ENCODE peak calls at places on chromosomes 3 and 15, in five cellular contexts. Q is H9, X is IMR-90, L is neuronal stem cell, Z is trophoblast cell. F is an unnamed sample.

GRCh38 chr3:151305081-151305777 is 11.4 kb downstream of the GPR87 start:
- DNase-seq in Q (peak; percentile 86), X (peak; percentile 95), L (no peak), Z (peak; percentile 97), F (peak; percentile 99)

GRCh38 chr3:197352382-197352781 is 54.0 kb upstream of the DLG1 start:
- DNase-seq in Q (no peak), X (peak; percentile 69), L (no peak), Z (no peak), F (no peak)

GRCh38 chr3:194184265-194184751 is 48.4 kb downstream of the HES1 start:
- DNase-seq in Q (no peak), X (no peak), L (peak; percentile 15), Z (no peak), F (no peak)

GRCh38 chr3:34828847-34829246 is 810.5 kb upstream of the ARPP21 start:
- DNase-seq in Q (no peak), X (no peak), L (no peak), Z (no peak), F (no peak)

GRCh38 chr3:192571197-192571791 is 156.0 kb downstream of the FGF12 start:
- DNase-seq in Q (peak; percentile 24), X (peak; percentile 32), L (no peak), Z (no peak), F (no peak)

GRCh38 chr3:72995337-72995736 is 1.3 kb upstream of the PPP4R2 start:
- DNase-seq in Q (no peak), X (no peak), L (no peak), Z (no peak), F (no peak)

GRCh38 chr15:62110000-62110851 is 43.4 kb downstream of the C2CD4A start:
- DNase-seq in Q (no peak), X (peak; percentile 62), L (no peak), Z (no peak), F (no peak)

GRCh38 chr3:57179580-57180410 is 14.6 kb upstream of the IL17RD start:
- DNase-seq in Q (no peak), X (peak; percentile 26), L (no peak), Z (no peak), F (peak; percentile 59)

GRCh38 chr15:38714309-38715072 is 149.9 kb upstream of the RASGRP1 start:
- DNase-seq in Q (no peak), X (peak; percentile 96), L (no peak), Z (peak; percentile 26), F (no peak)

GRCh38 chr3:177208223-177208622 is 10.9 kb upstream of the TBL1XR1 start:
- DNase-seq in Q (no peak), X (no peak), L (no peak), Z (peak; percentile 45), F (no peak)

GRCh38 chr3:150252462-150252861 is 155.6 kb upstream of the TSC22D2 start:
- DNase-seq in Q (no peak), X (peak; percentile 30), L (no peak), Z (no peak), F (no peak)

GRCh38 chr3:21310891-21311290 is 440.1 kb downstream of the ZNF385D start:
- DNase-seq in Q (no peak), X (no peak), L (no peak), Z (no peak), F (no peak)

GRCh38 chr3:81869380-81869779 is 107.9 kb upstream of the GBE1 start:
- DNase-seq in Q (no peak), X (no peak), L (no peak), Z (no peak), F (no peak)

GRCh38 chr3:126711361-126711760 is 7.3 kb downstream of the CHCHD6 start:
- DNase-seq in Q (no peak), X (peak; percentile 73), L (no peak), Z (no peak), F (no peak)
- H3K79me1 ChIP-seq in Q (peaks cover 3% of the 10 kb centered on the region), X (peaks cover 20% of the 10 kb centered on the region), L (peaks cover 10% of the 10 kb centered on the region), Z (no peaks in the 10 kb centered on the region), F (peaks cover 15% of the 10 kb centered on the region)

GRCh38 chr15:47414207-47414606 is 303.1 kb upstream of the SEMA6D start:
- DNase-seq in Q (no peak), X (no peak), L (no peak), Z (no peak), F (no peak)

GRCh38 chr15:47409601-47410000 is 307.7 kb upstream of the SEMA6D start:
- DNase-seq in Q (no peak), X (peak; percentile 58), L (no peak), Z (no peak), F (peak; percentile 36)

GRCh38 chr15:47412802-47413201 is 304.5 kb upstream of the SEMA6D start:
- DNase-seq in Q (no peak), X (no peak), L (no peak), Z (no peak), F (no peak)

GRCh38 chr15:47410243-47410642 is 307.1 kb upstream of the SEMA6D start:
- DNase-seq in Q (no peak), X (no peak), L (no peak), Z (no peak), F (no peak)

GRCh38 chr15:47411733-47412530 is 305.4 kb upstream of the SEMA6D start:
- DNase-seq in Q (no peak), X (no peak), L (no peak), Z (no peak), F (no peak)
- H2BK120ac ChIP-seq in Q (no peak overlapping the region), X (peak overlapping the region; percentile 58), L (no peak overlapping the region), Z (no peak overlapping the region), F (no peak overlapping the region)

DNA sequence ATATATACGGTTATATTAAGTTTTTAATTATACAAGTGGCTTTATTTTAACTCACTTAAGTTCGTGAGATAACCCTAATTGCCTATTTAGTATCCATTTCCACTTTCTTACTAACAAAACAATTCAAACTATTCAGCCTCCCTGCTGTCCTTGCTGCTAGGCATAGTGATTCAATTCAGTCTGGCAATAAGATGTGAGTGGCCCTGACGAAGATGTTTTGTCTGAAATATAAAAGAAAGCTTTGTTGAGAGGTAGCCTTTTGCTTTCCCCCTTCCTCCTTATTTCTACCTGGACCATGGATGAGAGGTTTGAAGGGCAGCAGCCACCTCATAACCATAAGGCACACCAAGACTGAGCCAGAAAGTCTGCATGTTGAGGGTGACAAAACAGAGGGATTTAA is 89.3 kb upstream of the TRIM42 start:
- DNase-seq in Q (peak; percentile 33), X (no peak), L (peak; percentile 17), Z (no peak), F (peak; percentile 71)
- H3K9ac ChIP-seq in Q (no peak overlapping the region), X (no peak overlapping the region), L (no peak overlapping the region), Z (no peak overlapping the region), F (no peak overlapping the region)

GRCh38 chr3:5687230-5687629 is 499.7 kb downstream of the EDEM1 start:
- DNase-seq in Q (no peak), X (no peak), L (no peak), Z (no peak), F (peak; percentile 33)
- H3K79me1 ChIP-seq in Q (no peaks in the 10 kb centered on the region), X (no peaks in the 10 kb centered on the region), L (no peaks in the 10 kb centered on the region), Z (no peaks in the 10 kb centered on the region), F (no peaks in the 10 kb centered on the region)

GRCh38 chr15:70097337-70098169 is at the start of gene TLE3:
- DNase-seq in Q (peak; percentile 99), X (peak; percentile 98), L (peak; percentile 97), Z (peak; percentile 100), F (peak; percentile 99)

GRCh38 chr15:70094690-70095311 is 2.9 kb downstream of the TLE3 start:
- DNase-seq in Q (no peak), X (no peak), L (no peak), Z (no peak), F (no peak)

GRCh38 chr15:70095387-70096214 is 2.1 kb downstream of the TLE3 start:
- DNase-seq in Q (peak; percentile 74), X (no peak), L (no peak), Z (no peak), F (peak; percentile 90)

GRCh38 chr15:70096975-70097336 is 761 bp downstream of the TLE3 start:
- DNase-seq in Q (no peak), X (no peak), L (peak; percentile 49), Z (no peak), F (no peak)

DNA sequence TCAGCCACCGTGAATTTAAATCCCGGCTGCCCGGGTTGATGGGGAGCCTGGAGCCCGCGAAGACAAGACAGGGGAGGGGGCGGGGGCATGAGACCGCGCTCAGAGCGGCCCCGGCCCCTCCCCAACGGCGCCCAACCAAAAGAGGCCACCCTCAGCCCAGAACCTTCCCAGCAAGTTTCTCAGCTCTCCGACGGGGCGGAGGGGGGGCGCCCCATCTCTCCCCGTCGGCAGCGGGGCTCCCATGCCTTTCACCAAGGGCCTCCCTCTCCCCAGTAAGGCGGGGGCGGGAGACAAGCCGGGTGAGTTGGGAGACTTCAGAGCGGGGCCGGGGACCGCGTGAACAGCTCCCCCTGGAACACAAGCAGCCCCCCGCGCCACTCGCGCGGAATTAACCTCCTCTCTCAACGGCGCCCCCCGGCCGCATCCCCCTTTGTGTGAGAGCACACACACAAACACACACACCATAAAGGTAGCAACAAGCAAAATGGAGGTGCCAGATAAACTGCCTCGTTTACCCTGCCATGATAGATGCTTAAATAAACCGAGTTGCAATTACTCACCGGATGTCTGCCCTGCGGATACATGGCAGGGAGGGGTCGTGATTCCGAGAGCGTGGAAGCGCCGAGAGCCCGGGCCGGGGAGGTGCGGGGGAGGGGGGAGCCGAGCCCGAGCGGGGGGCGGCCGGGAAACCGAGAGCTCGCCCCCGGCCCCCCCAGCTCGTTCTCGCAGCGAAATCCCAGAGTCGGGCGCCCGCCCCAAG is 1.3 kb downstream of the TLE3 start:
- DNase-seq in Q (no peak), X (peak; percentile 56), L (peak; percentile 76), Z (no peak), F (peak; percentile 65)
- H2BK120ac ChIP-seq in Q (no peak overlapping the region), X (peak overlapping the region; percentile 30), L (peak overlapping the region; percentile 24), Z (peak overlapping the region; percentile 88), F (peak overlapping the region; percentile 94)

DNA sequence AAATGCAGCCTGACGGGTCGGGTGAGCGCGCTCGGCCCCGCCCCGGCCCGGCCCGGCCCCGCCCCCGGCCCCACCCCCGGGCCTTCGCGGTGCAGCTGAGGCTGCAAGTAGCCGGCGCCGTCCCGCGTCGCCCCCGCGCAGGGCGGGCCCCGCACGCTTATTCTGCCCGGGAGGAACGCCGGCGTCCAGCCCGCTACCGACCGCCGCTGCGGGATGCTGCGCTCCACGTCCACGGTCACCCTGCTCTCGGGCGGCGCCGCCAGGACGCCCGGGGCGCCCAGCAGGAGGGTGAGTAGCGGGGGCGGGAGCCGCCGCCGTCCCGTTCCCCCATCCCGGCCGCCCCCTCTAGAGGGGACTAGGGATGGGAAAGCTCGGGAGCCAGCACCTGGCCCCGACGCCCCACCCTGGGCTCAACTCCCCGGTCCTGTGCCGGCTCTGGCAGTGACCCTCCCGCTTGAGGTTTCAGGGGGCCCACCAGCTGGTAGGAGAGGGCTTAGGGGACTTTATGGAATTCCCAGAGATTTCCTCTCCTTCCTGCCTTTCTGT is at the start of gene MYZAP:
- DNase-seq in Q (peak; percentile 77), X (no peak), L (peak; percentile 36), Z (no peak), F (peak; percentile 18)
- H3K9ac ChIP-seq in Q (no peak within 1 kb of the TSS), X (no peak within 1 kb of the TSS), L (peak within 1 kb of the TSS; percentile 73), Z (no peak within 1 kb of the TSS), F (peak within 1 kb of the TSS; percentile 42)

GRCh38 chr3:127501177-127501576 is 89.4 kb downstream of the TPRA1 start:
- DNase-seq in Q (no peak), X (no peak), L (no peak), Z (no peak), F (no peak)
- H3K79me1 ChIP-seq in Q (no peaks in the 10 kb centered on the region), X (no peaks in the 10 kb centered on the region), L (no peaks in the 10 kb centered on the region), Z (no peaks in the 10 kb centered on the region), F (no peaks in the 10 kb centered on the region)

DNA sequence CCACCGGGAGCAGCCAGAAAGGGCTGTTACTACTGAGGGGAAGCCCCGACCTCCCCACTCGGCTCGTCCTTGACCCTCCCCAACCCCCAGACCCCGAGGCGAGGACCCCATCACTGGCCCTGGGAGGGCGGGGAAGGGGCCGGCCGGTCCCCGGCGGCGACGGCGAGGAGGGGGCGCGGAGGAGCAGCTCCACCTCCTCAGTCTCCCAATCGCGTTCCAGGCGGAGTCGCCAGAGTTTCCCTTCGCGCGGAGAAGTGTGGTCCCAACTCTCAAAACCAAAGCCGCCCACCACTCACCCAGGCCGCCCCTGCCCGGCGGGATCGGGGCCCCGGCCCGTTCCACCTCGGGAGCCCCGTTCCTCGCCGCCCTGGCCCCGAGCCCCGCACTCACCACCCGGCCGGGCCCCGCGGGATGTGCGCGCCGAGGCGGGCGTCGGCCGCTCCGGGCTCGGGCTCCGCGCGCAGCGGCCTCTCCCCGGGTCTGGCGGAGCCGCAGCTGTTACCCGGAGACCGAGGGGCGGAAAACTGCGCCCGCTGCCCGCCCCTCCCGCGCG is 947 bp downstream of the PLXNB1 start:
- DNase-seq in Q (peak; percentile 55), X (peak; percentile 18), L (no peak), Z (no peak), F (peak; percentile 58)
- H2BK120ac ChIP-seq in Q (no peak overlapping the region), X (no peak overlapping the region), L (no peak overlapping the region), Z (peak overlapping the region; percentile 72), F (peak overlapping the region; percentile 54)